ENCODE peak calls at places on chromosomes 3 and 15, in nine cellular contexts. M is sigmoid colon, G is NB4, H is left lung, B is body of pancreas, K is A549, P is heart right ventricle, Q is lung, Z is AG10803. C is an unnamed sample.

GRCh38 chr3:32571192-32571485 is 481 bp upstream of the DYNC1LI1 start:
- DNase-seq in M (no peak), G (no peak), H (no peak), B (no peak), K (no peak), P (no peak), Q (no peak), Z (no peak), C (no peak)

GRCh38 chr3:14721126-14721864 is 46.4 kb downstream of the C3orf20 start:
- DNase-seq in M (no peak), G (no peak), H (no peak), B (no peak), K (no peak), P (no peak), Q (no peak), Z (no peak), C (no peak)

GRCh38 chr3:166304509-166305063 is 467.4 kb upstream of the BCHE start:
- DNase-seq in M (no peak), G (no peak), H (no peak), B (no peak), K (peak; percentile 43), P (no peak), Q (no peak), Z (no peak), C (no peak)

GRCh38 chr3:151096697-151097096 is 11.2 kb downstream of the MED12L start:
- DNase-seq in M (no peak), G (no peak), H (no peak), B (no peak), K (no peak), P (no peak), Q (no peak), Z (no peak), C (no peak)

GRCh38 chr15:92091155-92091734 is 237.7 kb downstream of the SLCO3A1 start:
- DNase-seq in M (no peak), G (peak; percentile 27), H (peak; percentile 83), B (peak; percentile 59), K (peak; percentile 60), P (peak; percentile 30), Q (no peak), Z (peak; percentile 17), C (peak; percentile 71)

GRCh38 chr3:82641701-82642100 is 880.3 kb upstream of the GBE1 start:
- DNase-seq in M (no peak), G (no peak), H (no peak), B (no peak), K (no peak), P (no peak), Q (no peak), Z (no peak), C (no peak)

GRCh38 chr3:101381809-101382208 is 61.4 kb upstream of the IMPG2 start:
- DNase-seq in M (no peak), G (peak; percentile 38), H (no peak), B (no peak), K (peak; percentile 30), P (no peak), Q (no peak), Z (peak; percentile 32), C (no peak)

GRCh38 chr3:73624363-73625123 is at the start of gene PDZRN3:
- DNase-seq in M (peak; percentile 85), G (no peak), H (peak; percentile 73), B (peak; percentile 68), K (no peak), P (peak; percentile 61), Q (peak; percentile 39), Z (peak; percentile 84), C (peak; percentile 66)

GRCh38 chr3:11476814-11477213 is 166.9 kb downstream of the VGLL4 start:
- DNase-seq in M (no peak), G (no peak), H (no peak), B (no peak), K (no peak), P (no peak), Q (no peak), Z (no peak), C (no peak)

GRCh38 chr15:39797407-39797806 is 14.8 kb upstream of the FSIP1 start:
- DNase-seq in M (no peak), G (no peak), H (no peak), B (no peak), K (no peak), P (no peak), Q (no peak), Z (no peak), C (no peak)

GRCh38 chr3:71358243-71358642 is 225.3 kb downstream of the FOXP1 start:
- DNase-seq in M (no peak), G (no peak), H (no peak), B (no peak), K (no peak), P (no peak), Q (no peak), Z (no peak), C (no peak)

GRCh38 chr15:92847841-92848240 is 52.3 kb upstream of the CHD2 start:
- DNase-seq in M (no peak), G (no peak), H (no peak), B (no peak), K (no peak), P (no peak), Q (no peak), Z (no peak), C (no peak)

GRCh38 chr3:15113468-15113867 is 14.5 kb upstream of the RBSN start:
- DNase-seq in M (no peak), G (no peak), H (no peak), B (no peak), K (no peak), P (no peak), Q (no peak), Z (no peak), C (no peak)

GRCh38 chr3:2268779-2269178 is 170.1 kb downstream of the CNTN4 start:
- DNase-seq in M (no peak), G (no peak), H (no peak), B (no peak), K (peak; percentile 4), P (no peak), Q (no peak), Z (no peak), C (no peak)
- TF ChIP-seq CTCF in M (no peak), G (no peak), H (no peak), B (no peak), K (no peak), P (no peak), Q (no peak), Z (no peak), C (no peak)

DNA sequence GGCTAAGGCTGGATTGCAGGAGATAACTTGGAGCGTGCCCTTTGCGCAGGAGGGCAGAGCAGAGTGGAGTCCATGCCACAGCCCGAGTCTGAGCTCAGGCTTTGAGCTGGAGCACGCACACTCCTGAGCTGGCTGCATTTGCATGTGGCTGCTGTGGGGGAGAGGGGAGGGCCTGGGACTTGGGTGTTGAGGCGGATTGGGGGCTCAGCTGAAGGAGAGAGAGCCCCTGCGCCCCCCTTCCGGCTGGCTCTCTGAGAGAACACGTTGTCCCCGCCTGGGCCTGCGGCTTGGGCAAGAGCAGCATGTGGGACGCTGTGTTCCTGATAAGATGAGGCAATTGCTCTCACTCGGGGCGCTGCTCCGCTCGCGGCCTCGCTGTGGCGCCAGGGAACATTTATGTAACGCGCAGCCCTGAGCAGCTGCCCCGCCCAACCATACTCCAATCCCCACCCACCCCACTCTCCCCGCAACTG is 39.1 kb downstream of the KLF13 start:
- DNase-seq in M (peak; percentile 99), G (peak; percentile 99), H (peak; percentile 96), B (peak; percentile 98), K (no peak), P (peak; percentile 91), Q (peak; percentile 93), Z (peak; percentile 84), C (peak; percentile 90)
- H3K4me3 ChIP-seq in M (peak overlapping the region; percentile 44), G (peak overlapping the region; percentile 50), H (no peak overlapping the region), B (no peak overlapping the region), K (no peak overlapping the region), P (peak overlapping the region; percentile 29), Q (no peak overlapping the region), Z (no peak overlapping the region), C (no peak overlapping the region)

GRCh38 chr3:106824856-106825255 is 552.4 kb upstream of the CCDC54 start:
- DNase-seq in M (no peak), G (peak; percentile 10), H (no peak), B (no peak), K (peak; percentile 15), P (no peak), Q (no peak), Z (peak; percentile 58), C (no peak)
- TF ChIP-seq CTCF in M (no peak), G (peak; percentile 21), H (no peak), B (no peak), K (no peak), P (no peak), Q (no peak), Z (peak; percentile 54), C (no peak)

GRCh38 chr3:194139085-194139976 is 3.4 kb downstream of the HES1 start:
- DNase-seq in M (peak; percentile 83), G (peak; percentile 78), H (no peak), B (no peak), K (peak; percentile 69), P (peak; percentile 40), Q (no peak), Z (peak; percentile 83), C (peak; percentile 45)

GRCh38 chr3:194138098-194138474 is 2.1 kb downstream of the HES1 start:
- DNase-seq in M (no peak), G (no peak), H (no peak), B (no peak), K (peak; percentile 37), P (no peak), Q (no peak), Z (no peak), C (peak; percentile 62)

GRCh38 chr3:194137314-194138097 is 1.6 kb downstream of the HES1 start:
- DNase-seq in M (peak; percentile 88), G (peak; percentile 65), H (peak; percentile 91), B (peak; percentile 87), K (peak; percentile 65), P (peak; percentile 80), Q (peak; percentile 73), Z (peak; percentile 57), C (peak; percentile 88)

GRCh38 chr3:194139977-194140351 is 4.0 kb downstream of the HES1 start:
- DNase-seq in M (no peak), G (no peak), H (no peak), B (no peak), K (no peak), P (no peak), Q (no peak), Z (no peak), C (no peak)

GRCh38 chr3:194138732-194139084 is 2.8 kb downstream of the HES1 start:
- DNase-seq in M (no peak), G (no peak), H (no peak), B (no peak), K (no peak), P (no peak), Q (no peak), Z (peak; percentile 59), C (peak; percentile 14)
- H3K4me3 ChIP-seq in M (peak overlapping the region; percentile 67), G (peak overlapping the region; percentile 72), H (peak overlapping the region; percentile 44), B (no peak overlapping the region), K (peak overlapping the region; percentile 55), P (peak overlapping the region; percentile 64), Q (no peak overlapping the region), Z (peak overlapping the region; percentile 16), C (no peak overlapping the region)

GRCh38 chr15:65086680-65087111 is 10.2 kb downstream of the KBTBD13 start:
- DNase-seq in M (peak; percentile 68), G (peak; percentile 27), H (no peak), B (no peak), K (peak; percentile 30), P (no peak), Q (no peak), Z (no peak), C (no peak)
- TF ChIP-seq CTCF in M (no peak), G (no peak), H (no peak), B (no peak), K (no peak), P (no peak), Q (no peak), Z (peak; percentile 26), C (no peak)

C was measured in mucosa of descending colon.